ENCODE peak calls at places on chromosomes 12 and 14, in six cellular contexts. One of them, this sample, is unnamed. For H3K9me3, the result is how much of the 10 kb centered on the place peaks cover.

GRCh38 chr12:129997239-129997638 is 93.4 kb upstream of the TMEM132D start:
- DNase-seq in IMR-90: no peak
- DNase-seq in HepG2: no peak
- DNase-seq in thyroid gland: no peak
- DNase-seq in PC-3: no peak
- DNase-seq in A549: no peak
- DNase-seq in this sample: no peak

GRCh38 chr12:47276253-47277070 is 196.7 kb upstream of the AMIGO2 start:
- DNase-seq in IMR-90: peak
- DNase-seq in HepG2: peak
- DNase-seq in thyroid gland: peak
- DNase-seq in PC-3: peak
- DNase-seq in A549: peak
- DNase-seq in this sample: peak

GRCh38 chr12:116015525-116015924 is 262.0 kb downstream of the MED13L start:
- DNase-seq in IMR-90: peak
- DNase-seq in HepG2: peak
- DNase-seq in thyroid gland: no peak
- DNase-seq in PC-3: peak
- DNase-seq in A549: peak
- DNase-seq in this sample: peak

GRCh38 chr14:24246765-24247212 is 4.4 kb upstream of the TINF2 start:
- DNase-seq in IMR-90: peak
- DNase-seq in HepG2: no peak
- DNase-seq in thyroid gland: no peak
- DNase-seq in PC-3: no peak
- DNase-seq in A549: no peak
- DNase-seq in this sample: peak

GRCh38 chr12:50772470-50772869 is 8.6 kb downstream of the ATF1 start:
- DNase-seq in IMR-90: no peak
- DNase-seq in HepG2: no peak
- DNase-seq in thyroid gland: no peak
- DNase-seq in PC-3: no peak
- DNase-seq in A549: no peak
- DNase-seq in this sample: no peak

GRCh38 chr14:24780278-24780677 is 146.3 kb upstream of the GZMB start:
- DNase-seq in IMR-90: no peak
- DNase-seq in HepG2: no peak
- DNase-seq in thyroid gland: no peak
- DNase-seq in PC-3: no peak
- DNase-seq in A549: no peak
- DNase-seq in this sample: no peak

GRCh38 chr12:10001141-10001778 is 2.3 kb upstream of the CLEC1B start:
- DNase-seq in IMR-90: no peak
- DNase-seq in HepG2: no peak
- DNase-seq in thyroid gland: no peak
- DNase-seq in PC-3: no peak
- DNase-seq in A549: no peak
- DNase-seq in this sample: no peak

GRCh38 chr14:104547310-104547997 is 32.1 kb upstream of the C14orf180 start:
- DNase-seq in IMR-90: no peak
- DNase-seq in HepG2: no peak
- DNase-seq in thyroid gland: no peak
- DNase-seq in PC-3: no peak
- DNase-seq in A549: no peak
- DNase-seq in this sample: no peak

GRCh38 chr14:68146812-68147211 is 327.2 kb downstream of the RAD51B start:
- DNase-seq in IMR-90: peak
- DNase-seq in HepG2: no peak
- DNase-seq in thyroid gland: peak
- DNase-seq in PC-3: peak
- DNase-seq in A549: peak
- DNase-seq in this sample: no peak

GRCh38 chr12:2984249-2984648 is 25.1 kb downstream of the TEAD4 start:
- DNase-seq in IMR-90: no peak
- DNase-seq in HepG2: no peak
- DNase-seq in thyroid gland: no peak
- DNase-seq in PC-3: no peak
- DNase-seq in A549: no peak
- DNase-seq in this sample: no peak

GRCh38 chr12:52956987-52957386 is 8.1 kb downstream of the KRT18 start:
- DNase-seq in IMR-90: peak
- DNase-seq in HepG2: no peak
- DNase-seq in thyroid gland: no peak
- DNase-seq in PC-3: no peak
- DNase-seq in A549: peak
- DNase-seq in this sample: peak

GRCh38 chr14:51304956-51305355 is 64.9 kb downstream of the TMX1 start:
- DNase-seq in IMR-90: peak
- DNase-seq in HepG2: no peak
- DNase-seq in thyroid gland: no peak
- DNase-seq in PC-3: peak
- DNase-seq in A549: peak
- DNase-seq in this sample: no peak

GRCh38 chr12:29741342-29742241 is 42.1 kb downstream of the TMTC1 start:
- DNase-seq in IMR-90: peak
- DNase-seq in HepG2: no peak
- DNase-seq in thyroid gland: no peak
- DNase-seq in PC-3: no peak
- DNase-seq in A549: no peak
- DNase-seq in this sample: no peak

GRCh38 chr14:96648506-96649326 is 146.5 kb downstream of the PAPOLA start:
- DNase-seq in IMR-90: no peak
- DNase-seq in HepG2: no peak
- DNase-seq in thyroid gland: no peak
- DNase-seq in PC-3: no peak
- DNase-seq in A549: no peak
- DNase-seq in this sample: no peak

GRCh38 chr14:67999693-68000384 is 180.3 kb downstream of the RAD51B start:
- DNase-seq in IMR-90: peak
- DNase-seq in HepG2: no peak
- DNase-seq in thyroid gland: no peak
- DNase-seq in PC-3: peak
- DNase-seq in A549: peak
- DNase-seq in this sample: no peak

GRCh38 chr14:35140718-35141581 is 18.6 kb downstream of the PRORP start:
- DNase-seq in IMR-90: peak
- DNase-seq in HepG2: peak
- DNase-seq in thyroid gland: no peak
- DNase-seq in PC-3: peak
- DNase-seq in A549: no peak
- DNase-seq in this sample: peak

GRCh38 chr12:89354630-89354931 is 2.3 kb upstream of the DUSP6 start:
- DNase-seq in IMR-90: peak
- DNase-seq in HepG2: no peak
- DNase-seq in thyroid gland: no peak
- DNase-seq in PC-3: no peak
- DNase-seq in A549: peak
- DNase-seq in this sample: no peak

GRCh38 chr14:99177876-99178630 is 93.9 kb downstream of the BCL11B start:
- DNase-seq in IMR-90: no peak
- DNase-seq in HepG2: no peak
- DNase-seq in thyroid gland: peak
- DNase-seq in PC-3: no peak
- DNase-seq in A549: no peak
- DNase-seq in this sample: no peak

GRCh38 chr14:64732536-64733120 is 28.4 kb downstream of the PLEKHG3 start:
- DNase-seq in IMR-90: no peak
- DNase-seq in HepG2: no peak
- DNase-seq in thyroid gland: no peak
- DNase-seq in PC-3: no peak
- DNase-seq in A549: no peak
- DNase-seq in this sample: no peak

GRCh38 chr14:104178279-104178678 is 39.9 kb downstream of the KIF26A start:
- DNase-seq in IMR-90: no peak
- DNase-seq in HepG2: no peak
- DNase-seq in thyroid gland: no peak
- DNase-seq in PC-3: peak
- DNase-seq in A549: no peak
- DNase-seq in this sample: no peak

GRCh38 chr14:101503431-101504095 is 57.7 kb upstream of the DIO3 start:
- DNase-seq in IMR-90: no peak
- DNase-seq in HepG2: no peak
- DNase-seq in thyroid gland: no peak
- DNase-seq in PC-3: no peak
- DNase-seq in A549: no peak
- DNase-seq in this sample: no peak

GRCh38 chr14:86515195-86515594 is 985.3 kb downstream of the FLRT2 start:
- DNase-seq in IMR-90: no peak
- DNase-seq in HepG2: no peak
- DNase-seq in thyroid gland: no peak
- DNase-seq in PC-3: no peak
- DNase-seq in A549: no peak
- DNase-seq in this sample: no peak

GRCh38 chr12:121718653-121719239 is 6.2 kb downstream of the TMEM120B start:
- DNase-seq in IMR-90: no peak
- DNase-seq in HepG2: no peak
- DNase-seq in thyroid gland: no peak
- DNase-seq in PC-3: no peak
- DNase-seq in A549: no peak
- DNase-seq in this sample: peak

DNA sequence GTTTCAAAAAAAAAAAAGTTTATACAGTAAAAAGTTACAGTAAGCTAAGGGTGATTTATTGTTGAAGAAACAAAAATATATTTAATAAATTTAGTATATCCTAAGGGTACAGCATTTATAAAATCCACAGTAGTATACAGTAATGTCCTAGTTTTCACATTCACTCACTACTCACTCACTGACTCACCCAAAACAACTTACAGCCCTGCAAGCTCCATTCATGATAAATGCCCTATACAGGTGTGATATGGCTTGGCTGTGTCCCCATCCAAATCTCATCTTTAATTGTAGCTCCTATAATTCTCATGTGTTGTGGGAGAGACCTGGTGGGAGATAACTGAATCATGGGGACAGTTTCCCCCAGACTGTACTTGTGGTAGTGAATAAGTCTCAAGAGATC is 61.7 kb downstream of the TC2N start:
- DNase-seq in IMR-90: no peak
- DNase-seq in HepG2: no peak
- DNase-seq in thyroid gland: no peak
- DNase-seq in PC-3: no peak
- DNase-seq in A549: no peak
- DNase-seq in this sample: no peak
- H3K9me3 ChIP-seq in IMR-90: under half
- H3K9me3 ChIP-seq in HepG2: under half
- H3K9me3 ChIP-seq in thyroid gland: under half
- H3K9me3 ChIP-seq in PC-3: under half
- H3K9me3 ChIP-seq in A549: under half
- H3K9me3 ChIP-seq in this sample: under half

DNA sequence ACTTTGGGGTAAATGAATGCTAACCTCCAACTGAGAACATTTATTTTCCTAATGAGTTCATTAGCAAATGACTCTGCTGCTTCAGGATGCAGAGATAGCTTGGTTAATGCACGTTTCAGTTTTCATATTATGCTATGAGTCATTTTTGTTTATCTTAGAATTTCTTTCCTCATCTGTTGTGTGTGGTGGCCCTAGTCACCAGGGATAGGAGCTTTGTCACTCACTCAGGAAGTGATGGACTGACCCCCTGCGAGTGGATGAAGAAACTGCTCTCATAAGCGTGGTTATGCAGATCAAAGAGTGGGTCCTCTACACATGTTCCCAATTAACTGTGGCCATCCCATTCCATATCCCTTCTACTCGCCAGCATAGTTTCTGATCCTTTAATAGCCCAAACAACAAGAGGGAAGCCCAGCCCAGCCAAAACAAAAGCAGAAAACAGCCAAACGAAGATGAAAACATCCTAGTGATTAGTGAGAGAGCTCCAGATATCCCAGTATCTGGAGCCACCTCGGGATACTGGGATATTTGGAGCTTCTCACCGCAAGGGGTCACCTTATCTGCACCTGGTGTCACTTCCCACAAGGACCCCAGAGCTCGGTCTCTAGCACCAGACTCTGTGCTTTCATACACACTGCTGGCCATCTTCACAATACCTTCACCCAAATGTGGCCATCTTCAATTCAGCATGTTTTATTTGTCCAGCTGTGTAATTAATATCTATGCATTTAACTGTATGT is 8.6 kb downstream of the TC2N start:
- DNase-seq in IMR-90: peak
- DNase-seq in HepG2: peak
- DNase-seq in thyroid gland: no peak
- DNase-seq in PC-3: peak
- DNase-seq in A549: peak
- DNase-seq in this sample: no peak
- TF ChIP-seq CTCF in IMR-90: peak
- TF ChIP-seq CTCF in HepG2: peak
- TF ChIP-seq CTCF in thyroid gland: no peak
- TF ChIP-seq CTCF in PC-3: peak
- TF ChIP-seq CTCF in A549: peak
- TF ChIP-seq CTCF in this sample: no peak

GRCh38 chr12:16568873-16569272 is 37.1 kb downstream of the LMO3 start:
- DNase-seq in IMR-90: no peak
- DNase-seq in HepG2: no peak
- DNase-seq in thyroid gland: no peak
- DNase-seq in PC-3: no peak
- DNase-seq in A549: no peak
- DNase-seq in this sample: no peak

GRCh38 chr12:16564675-16565074 is 41.3 kb downstream of the LMO3 start:
- DNase-seq in IMR-90: no peak
- DNase-seq in HepG2: no peak
- DNase-seq in thyroid gland: peak
- DNase-seq in PC-3: no peak
- DNase-seq in A549: no peak
- DNase-seq in this sample: no peak

GRCh38 chr12:16560273-16560672 is 45.7 kb downstream of the LMO3 start:
- DNase-seq in IMR-90: no peak
- DNase-seq in HepG2: no peak
- DNase-seq in thyroid gland: no peak
- DNase-seq in PC-3: no peak
- DNase-seq in A549: no peak
- DNase-seq in this sample: no peak

GRCh38 chr12:16562413-16562812 is 43.5 kb downstream of the LMO3 start:
- DNase-seq in IMR-90: no peak
- DNase-seq in HepG2: no peak
- DNase-seq in thyroid gland: no peak
- DNase-seq in PC-3: no peak
- DNase-seq in A549: no peak
- DNase-seq in this sample: no peak

GRCh38 chr12:16563519-16563918 is 42.4 kb downstream of the LMO3 start:
- DNase-seq in IMR-90: no peak
- DNase-seq in HepG2: no peak
- DNase-seq in thyroid gland: no peak
- DNase-seq in PC-3: no peak
- DNase-seq in A549: no peak
- DNase-seq in this sample: no peak
- H3K27ac ChIP-seq in IMR-90: no peak
- H3K27ac ChIP-seq in HepG2: no peak
- H3K27ac ChIP-seq in thyroid gland: peak
- H3K27ac ChIP-seq in PC-3: no peak
- H3K27ac ChIP-seq in A549: no peak
- H3K27ac ChIP-seq in this sample: no peak

GRCh38 chr12:82781288-82782078 is 94.8 kb downstream of the TMTC2 start:
- DNase-seq in IMR-90: no peak
- DNase-seq in HepG2: no peak
- DNase-seq in thyroid gland: no peak
- DNase-seq in PC-3: no peak
- DNase-seq in A549: no peak
- DNase-seq in this sample: no peak

GRCh38 chr12:82788594-82788993 is 101.9 kb downstream of the TMTC2 start:
- DNase-seq in IMR-90: no peak
- DNase-seq in HepG2: no peak
- DNase-seq in thyroid gland: no peak
- DNase-seq in PC-3: no peak
- DNase-seq in A549: no peak
- DNase-seq in this sample: no peak

GRCh38 chr12:82783456-82783855 is 96.8 kb downstream of the TMTC2 start:
- DNase-seq in IMR-90: no peak
- DNase-seq in HepG2: no peak
- DNase-seq in thyroid gland: no peak
- DNase-seq in PC-3: no peak
- DNase-seq in A549: no peak
- DNase-seq in this sample: no peak
- H3K9me3 ChIP-seq in IMR-90: under half
- H3K9me3 ChIP-seq in HepG2: under half
- H3K9me3 ChIP-seq in thyroid gland: under half
- H3K9me3 ChIP-seq in PC-3: under half
- H3K9me3 ChIP-seq in A549: under half
- H3K9me3 ChIP-seq in this sample: under half

This sample was measured in OCI-LY7.